ENCODE peak calls at places on chromosomes 7 and 10, in four cellular contexts. G is Peyer's patch; J is CD4-positive, alpha-beta memory T cell; V is GM23248. F is an unnamed sample.

GRCh38 chr7:30844483-30844874 is 67.2 kb upstream of the AQP1 start:
- DNase-seq in G (peak; percentile 17), J (no peak), V (no peak), F (no peak)

GRCh38 chr7:112433289-112433688 is 17.0 kb upstream of the IFRD1 start:
- DNase-seq in G (no peak), J (no peak), V (no peak), F (no peak)

GRCh38 chr7:80826520-80827237 is 92.2 kb downstream of the SEMA3C start:
- DNase-seq in G (no peak), J (no peak), V (peak; percentile 65), F (no peak)

GRCh38 chr7:18019562-18019961 is 8.1 kb downstream of the PRPS1L1 start:
- DNase-seq in G (no peak), J (no peak), V (peak; percentile 80), F (no peak)

GRCh38 chr7:70316745-70317144 is 718.5 kb downstream of the AUTS2 start:
- DNase-seq in G (no peak), J (peak; percentile 60), V (no peak), F (no peak)

GRCh38 chr7:151057038-151057736 is 510 bp downstream of the CDK5 start:
- DNase-seq in G (no peak), J (no peak), V (no peak), F (no peak)

GRCh38 chr7:151039850-151040548 is 8.3 kb upstream of the ASIC3 start:
- DNase-seq in G (no peak), J (no peak), V (no peak), F (no peak)

GRCh38 chr10:97647556-97647955 is 7.1 kb downstream of the PI4K2A start:
- DNase-seq in G (no peak), J (no peak), V (peak; percentile 71), F (no peak)

GRCh38 chr10:133378251-133379096 is 588 bp upstream of the PAOX start:
- DNase-seq in G (peak; percentile 87), J (peak; percentile 60), V (peak; percentile 74), F (peak; percentile 90)

GRCh38 chr7:128005117-128005516 is 26.1 kb downstream of the LRRC4 start:
- DNase-seq in G (peak; percentile 55), J (no peak), V (no peak), F (no peak)

DNA sequence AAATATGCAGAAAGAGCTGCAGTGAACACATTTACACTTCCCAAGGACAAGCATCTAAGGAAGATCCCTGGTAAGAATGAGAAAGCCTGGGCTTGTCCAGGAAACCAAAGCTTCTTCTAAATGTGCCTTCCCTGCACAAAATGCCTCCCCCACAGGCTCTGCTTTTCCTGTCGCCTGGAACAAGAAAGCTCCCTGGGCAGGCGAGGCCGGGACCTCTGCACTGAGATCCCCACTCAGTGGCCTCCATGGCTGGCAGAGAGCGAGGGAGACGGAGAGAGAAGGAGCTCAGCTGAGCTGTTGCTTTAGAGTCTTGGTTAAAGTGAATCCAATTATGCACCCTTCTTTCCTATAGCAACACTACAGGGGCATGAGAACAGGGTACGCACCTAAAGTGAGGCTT is 75.6 kb downstream of the AMZ1 start:
- DNase-seq in G (no peak), J (no peak), V (no peak), F (no peak)
- H3K4me3 ChIP-seq in G (no peak overlapping the region), J (no peak overlapping the region), V (peak overlapping the region; percentile 41), F (no peak overlapping the region)

GRCh38 chr10:35971397-35971796 is 329.3 kb upstream of the FZD8 start:
- DNase-seq in G (no peak), J (no peak), V (no peak), F (no peak)
- H3K27me3 ChIP-seq in G (no peaks in the 10 kb centered on the region), J (no peaks in the 10 kb centered on the region), V (peaks cover 8% of the 10 kb centered on the region), F (no peaks in the 10 kb centered on the region)

DNA sequence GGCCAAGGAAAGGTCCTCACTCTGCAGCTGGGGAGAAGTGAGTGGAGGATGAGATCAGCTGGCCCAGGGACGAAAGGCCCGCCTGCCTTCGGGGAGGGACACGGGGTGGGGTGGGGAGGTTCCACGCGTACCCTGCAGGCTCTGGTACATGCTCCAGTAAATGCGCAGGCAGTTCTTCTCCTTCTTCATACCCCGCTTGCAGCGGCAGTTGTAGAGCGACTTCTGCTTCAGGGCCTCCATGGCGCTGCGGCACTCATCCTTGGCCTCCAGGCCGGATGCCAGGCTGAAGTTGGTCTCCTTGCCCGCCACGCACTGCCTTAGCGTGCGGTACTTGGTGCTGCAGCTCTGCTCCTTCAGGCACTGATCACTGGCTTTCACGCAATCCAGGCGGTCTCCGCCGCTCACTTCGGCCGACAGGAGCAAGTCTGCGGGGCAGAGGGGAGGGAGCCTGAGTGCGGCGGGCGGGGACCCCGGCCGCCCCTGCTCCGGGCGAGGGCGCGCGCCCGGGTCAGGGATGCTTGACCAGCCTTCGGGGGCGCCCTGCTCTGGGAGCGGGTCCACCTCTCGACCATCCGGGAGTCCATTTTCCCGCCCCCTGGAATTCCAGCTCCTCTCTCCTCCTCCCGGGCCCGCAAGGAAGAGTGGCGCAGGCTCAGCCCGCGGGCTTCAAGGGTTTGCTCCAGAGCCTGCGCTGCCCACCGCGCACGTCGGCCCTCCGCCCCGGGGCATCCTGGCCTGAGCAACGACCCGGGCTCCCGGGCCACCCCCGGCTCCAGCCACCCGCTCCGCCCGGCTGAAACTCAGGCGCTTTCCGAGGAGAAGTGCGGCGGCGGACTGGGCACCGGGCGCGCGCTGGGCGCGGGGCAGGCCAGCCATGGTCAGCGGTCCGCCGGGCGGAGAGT is 2.1 kb downstream of the GFRA1 start:
- DNase-seq in G (no peak), J (no peak), V (peak; percentile 46), F (no peak)
- H3K4me3 ChIP-seq in G (peak overlapping the region; percentile 36), J (no peak overlapping the region), V (peak overlapping the region; percentile 76), F (peak overlapping the region; percentile 42)

DNA sequence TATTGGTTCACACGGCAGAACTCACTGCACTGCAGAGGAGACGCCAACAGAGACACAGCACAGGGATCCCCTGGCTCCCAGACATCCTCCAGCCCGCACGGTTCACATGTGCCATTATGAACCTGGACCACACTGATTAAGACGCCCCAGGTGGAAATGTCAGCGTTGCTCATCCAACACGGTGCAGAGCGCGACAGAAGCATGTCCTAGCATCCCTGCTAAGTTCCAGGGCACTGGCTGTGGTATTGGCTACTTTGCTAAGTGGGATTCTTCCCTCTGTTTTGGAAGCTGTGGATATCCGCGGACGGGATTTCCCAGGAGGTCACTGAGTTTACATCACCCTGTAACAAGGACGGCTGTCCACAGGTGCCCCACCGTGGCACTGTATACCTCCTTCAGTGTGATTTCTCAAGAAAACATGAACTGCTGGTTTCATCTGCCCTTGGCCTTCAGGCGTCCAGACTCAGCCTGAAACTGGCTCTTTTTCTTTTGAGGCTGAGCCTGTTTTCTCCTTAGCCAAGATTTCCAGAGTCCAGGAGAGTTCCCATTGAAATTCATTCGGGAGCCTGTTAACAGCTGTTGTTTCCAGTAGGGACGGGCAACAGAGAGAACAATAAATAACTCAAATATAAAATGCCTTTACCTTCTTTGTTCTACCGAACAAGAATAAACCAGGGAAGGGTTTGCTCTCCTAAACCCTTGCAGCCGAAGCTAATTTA is 324.0 kb downstream of the WDR37 start:
- DNase-seq in G (peak; percentile 25), J (no peak), V (no peak), F (peak; percentile 32)
- H3K27me3 ChIP-seq in G (no peaks in the 10 kb centered on the region), J (peaks cover 4% of the 10 kb centered on the region), V (no peaks in the 10 kb centered on the region), F (peaks cover 50% of the 10 kb centered on the region)

GRCh38 chr10:119105155-119105554 is 1.2 kb downstream of the DENND10 start:
- DNase-seq in G (no peak), J (no peak), V (no peak), F (no peak)
- H3K4me3 ChIP-seq in G (peak overlapping the region; percentile 89), J (peak overlapping the region; percentile 59), V (peak overlapping the region; percentile 85), F (peak overlapping the region; percentile 69)

DNA sequence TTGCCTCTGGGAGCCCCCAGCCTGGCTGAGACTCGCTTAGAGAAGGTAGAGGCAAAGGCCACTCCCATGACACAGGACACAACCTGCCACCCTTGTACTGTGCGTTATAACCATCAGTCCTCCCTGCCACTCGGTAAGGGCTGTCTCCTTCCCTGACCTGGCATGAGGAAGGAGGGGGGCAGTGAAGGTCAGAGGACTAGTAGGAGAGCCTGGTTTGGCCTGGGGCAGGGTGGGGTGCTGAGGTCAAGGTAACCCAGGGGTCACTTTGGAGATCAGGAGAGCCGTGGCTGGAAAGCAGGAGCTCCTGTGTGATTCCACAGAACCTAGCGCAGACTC is 6.9 kb upstream of the TNRC18 start:
- DNase-seq in G (no peak), J (no peak), V (no peak), F (no peak)
- H3K27me3 ChIP-seq in G (no peaks in the 10 kb centered on the region), J (peaks cover 32% of the 10 kb centered on the region), V (no peaks in the 10 kb centered on the region), F (no peaks in the 10 kb centered on the region)

GRCh38 chr10:86753638-86754434 is 2.6 kb upstream of the BMPR1A start:
- DNase-seq in G (no peak), J (no peak), V (no peak), F (peak; percentile 67)
- H3K4me3 ChIP-seq in G (no peak overlapping the region), J (no peak overlapping the region), V (no peak overlapping the region), F (no peak overlapping the region)

F was measured in upper lobe of right lung.